ENCODE peak calls at places on chromosomes 1 and 21, in four cellular contexts. Q is left ventricle myocardium inferior; U is CD8-positive, alpha-beta T cell; T is IMR-90. K is an unnamed sample.

GRCh38 chr1:59103457-59103856 is 193.4 kb upstream of the FGGY start:
- DNase-seq in Q (no peak), U (no peak), T (no peak), K (no peak)

GRCh38 chr1:231606712-231607111 is 19.9 kb upstream of the DISC1 start:
- DNase-seq in Q (no peak), U (no peak), T (peak), K (no peak)

GRCh38 chr1:165717918-165718515 is 19.7 kb upstream of the ALDH9A1 start:
- DNase-seq in Q (no peak), U (peak), T (peak), K (no peak)

GRCh38 chr1:43321331-43321891 is 16.2 kb upstream of the MPL start:
- DNase-seq in Q (no peak), U (no peak), T (no peak), K (no peak)

GRCh38 chr1:168887381-168887780 is 158.4 kb upstream of the DPT start:
- DNase-seq in Q (no peak), U (no peak), T (no peak), K (no peak)

GRCh38 chr21:46667191-46667734 is 31.8 kb downstream of the PRMT2 start:
- DNase-seq in Q (no peak), U (no peak), T (peak), K (no peak)

GRCh38 chr1:245153645-245154428 is 948 bp upstream of the KIF26B start:
- DNase-seq in Q (no peak), U (no peak), T (no peak), K (peak)

GRCh38 chr1:50308883-50309282 is 114.4 kb downstream of the DMRTA2 start:
- DNase-seq in Q (no peak), U (no peak), T (peak), K (no peak)

DNA sequence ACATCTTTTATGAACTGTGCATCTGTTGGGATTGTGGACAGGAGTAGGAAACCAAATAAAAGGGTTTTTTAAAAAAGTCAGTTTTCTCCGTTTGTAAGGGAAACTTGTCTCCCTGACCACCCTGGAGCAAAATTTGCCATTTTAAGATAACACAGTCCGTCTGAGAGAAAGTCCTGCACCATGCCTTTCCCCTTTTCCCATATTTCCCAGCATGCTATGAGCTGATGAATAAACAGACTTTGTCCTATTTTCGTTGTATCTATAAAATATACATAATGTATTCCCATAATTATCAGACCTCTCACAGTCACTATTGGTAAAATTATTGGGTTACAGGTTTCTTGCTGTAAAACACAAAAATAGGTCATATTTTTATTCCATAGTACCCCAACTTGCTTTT is 1.7 kb upstream of the AKT3 start:
- DNase-seq in Q (no peak), U (no peak), T (no peak), K (no peak)
- H3K27ac ChIP-seq in Q (peak), U (no peak), T (no peak), K (no peak)

DNA sequence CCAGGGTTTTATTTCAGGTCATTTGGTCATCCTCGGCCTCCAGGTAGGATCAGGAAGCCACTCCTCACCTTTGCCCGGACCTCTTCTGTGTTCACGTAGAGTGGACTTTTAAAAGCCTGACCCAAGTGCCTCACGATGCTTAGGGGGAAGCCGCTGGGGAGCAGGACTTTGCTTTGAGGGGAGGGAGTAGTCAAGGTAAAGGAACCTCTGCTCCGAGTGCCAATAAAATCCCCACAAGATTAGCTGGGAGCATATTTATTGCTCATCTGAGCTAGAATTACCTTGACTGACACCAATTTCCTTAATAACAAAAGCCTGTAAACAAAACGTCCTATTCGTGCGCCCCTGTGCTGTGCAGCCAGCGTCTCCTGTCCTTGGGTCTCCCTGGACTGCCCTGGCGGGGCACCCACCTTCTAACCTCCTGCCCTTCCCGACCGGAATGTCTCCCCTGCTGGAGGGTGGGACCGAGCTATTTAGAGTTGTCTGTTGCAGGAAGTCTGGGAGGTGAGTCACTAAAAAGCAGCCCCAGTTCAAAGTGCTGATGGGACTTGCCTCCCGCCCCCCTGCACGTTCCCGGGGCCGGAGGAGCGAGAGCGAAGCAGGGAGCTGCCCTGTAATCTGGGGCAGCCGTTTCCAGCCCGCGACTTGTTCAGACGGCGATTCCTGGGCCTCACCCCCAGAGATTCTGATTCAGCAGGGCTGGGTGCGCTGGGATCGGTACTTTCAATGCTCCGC is 818 bp upstream of the DHRS3 start:
- DNase-seq in Q (peak), U (peak), T (peak), K (peak)
- TF ChIP-seq CTCF in Q (no peak), U (no peak), T (no peak), K (no peak)

GRCh38 chr21:43758811-43759210 is 17.3 kb downstream of the CSTB start:
- DNase-seq in Q (no peak), U (no peak), T (no peak), K (no peak)

GRCh38 chr21:43758132-43758619 is 17.9 kb downstream of the CSTB start:
- DNase-seq in Q (no peak), U (no peak), T (peak), K (peak)

GRCh38 chr21:43759651-43760050 is 16.5 kb downstream of the CSTB start:
- DNase-seq in Q (no peak), U (no peak), T (no peak), K (no peak)

GRCh38 chr21:43755820-43756594 is 20.1 kb downstream of the CSTB start:
- DNase-seq in Q (no peak), U (no peak), T (no peak), K (no peak)

DNA sequence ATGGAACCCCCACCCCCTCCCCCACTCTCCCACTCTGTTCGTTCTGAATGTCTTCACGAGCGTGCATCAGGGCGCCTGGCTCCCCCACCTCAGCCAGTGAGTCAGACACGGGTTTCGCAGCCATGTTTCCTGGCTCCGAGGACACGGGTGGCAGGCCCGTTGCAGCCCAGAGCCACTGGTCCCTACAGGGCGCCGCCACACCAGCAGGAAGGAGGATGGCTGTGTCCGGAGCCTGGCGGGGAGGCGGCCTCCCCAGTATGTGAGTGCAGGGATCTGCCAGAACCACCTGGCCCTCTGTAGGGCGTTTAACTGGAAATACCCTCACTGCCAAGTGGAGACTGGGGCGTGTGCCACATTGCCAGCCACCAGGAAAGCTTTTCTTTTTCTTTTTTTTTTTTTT is 18.5 kb downstream of the CSTB start:
- DNase-seq in Q (no peak), U (no peak), T (no peak), K (peak)
- H3K4me3 ChIP-seq in Q (no peak), U (no peak), T (no peak), K (no peak)

GRCh38 chr1:3290915-3291314 is 163.6 kb upstream of the ARHGEF16 start:
- DNase-seq in Q (no peak), U (no peak), T (no peak), K (no peak)

GRCh38 chr1:3293563-3294080 is 160.8 kb upstream of the ARHGEF16 start:
- DNase-seq in Q (no peak), U (no peak), T (no peak), K (no peak)

GRCh38 chr1:3290438-3290837 is 164.0 kb upstream of the ARHGEF16 start:
- DNase-seq in Q (no peak), U (no peak), T (no peak), K (no peak)

GRCh38 chr1:3292868-3293562 is 161.4 kb upstream of the ARHGEF16 start:
- DNase-seq in Q (no peak), U (no peak), T (no peak), K (no peak)

GRCh38 chr1:3292051-3292722 is 162.3 kb upstream of the ARHGEF16 start:
- DNase-seq in Q (peak), U (no peak), T (no peak), K (no peak)
- H3K27ac ChIP-seq in Q (peak), U (no peak), T (no peak), K (no peak)

DNA sequence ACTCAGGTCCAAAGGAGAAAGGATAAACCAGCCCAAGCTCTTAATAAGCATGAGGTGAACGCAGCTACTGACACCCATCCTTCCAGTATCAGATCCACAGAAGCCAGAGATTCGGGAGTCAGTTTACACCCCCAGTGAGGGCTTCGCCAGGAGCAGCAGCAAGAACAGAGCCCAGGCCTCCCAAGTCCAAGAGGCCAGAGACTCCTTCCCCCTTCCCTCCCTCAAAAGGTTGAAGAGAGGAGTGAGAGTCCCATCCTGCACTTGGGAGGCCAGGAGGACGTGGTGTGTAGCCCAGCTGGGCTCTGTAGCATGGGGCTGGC is 72.8 kb downstream of the MRPL37 start:
- DNase-seq in Q (no peak), U (no peak), T (no peak), K (no peak)
- TF ChIP-seq CTCF in Q (no peak), U (no peak), T (no peak), K (peak)

DNA sequence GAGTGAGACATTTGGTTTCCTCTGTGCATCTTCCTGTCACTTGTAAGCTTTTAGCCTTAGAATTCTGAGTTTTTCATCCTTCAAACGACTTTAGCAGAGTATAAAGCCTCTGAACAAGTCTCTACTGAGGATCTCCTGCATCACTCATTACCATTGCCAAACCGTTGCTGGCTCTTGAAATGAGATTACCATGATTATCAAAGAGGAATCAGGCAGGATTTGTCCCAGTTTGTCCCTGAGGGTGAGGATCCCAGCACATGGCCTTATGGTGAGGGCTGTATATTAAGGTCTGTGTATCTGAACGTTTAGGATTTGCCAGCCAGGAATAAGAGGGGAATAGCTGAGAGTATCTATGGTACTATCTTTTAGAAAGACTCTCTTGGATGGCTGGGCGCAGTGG is 169.5 kb upstream of the L1TD1 start:
- DNase-seq in Q (no peak), U (no peak), T (no peak), K (no peak)
- H3K4me3 ChIP-seq in Q (no peak), U (no peak), T (no peak), K (no peak)

GRCh38 chr1:182299728-182300581 is 91.6 kb downstream of the GLUL start:
- DNase-seq in Q (peak), U (no peak), T (no peak), K (peak)
- H3K27ac ChIP-seq in Q (peak), U (no peak), T (no peak), K (peak)

GRCh38 chr1:213914351-213914750 is 73.4 kb upstream of the PROX1 start:
- DNase-seq in Q (no peak), U (no peak), T (no peak), K (no peak)
- TF ChIP-seq CTCF in Q (no peak), U (no peak), T (no peak), K (no peak)